ENCODE peak calls at places on chromosomes 3 and 15, in four cellular contexts. Q is GM12891, J is T1000, X is IMR-90. H is an unnamed sample.

GRCh38 chr3:134708025-134708597 is 57.3 kb upstream of the KY start:
- DNase-seq in Q (no peak), J (peak), X (peak), H (no peak)

GRCh38 chr3:126519506-126520455 is 2.2 kb upstream of the UROC1 start:
- DNase-seq in Q (no peak), J (no peak), X (no peak), H (no peak)

GRCh38 chr3:78838362-78838761 is 929.4 kb downstream of the ROBO1 start:
- DNase-seq in Q (no peak), J (no peak), X (no peak), H (no peak)

GRCh38 chr15:56883088-56883487 is 35.4 kb upstream of the TCF12 start:
- DNase-seq in Q (no peak), J (no peak), X (no peak), H (no peak)

GRCh38 chr3:49222002-49222401 is 50.6 kb downstream of the KLHDC8B start:
- DNase-seq in Q (no peak), J (no peak), X (no peak), H (no peak)

GRCh38 chr15:35281515-35281914 is 196.4 kb upstream of the NANOGP8 start:
- DNase-seq in Q (no peak), J (no peak), X (peak), H (no peak)

GRCh38 chr3:58989173-58989572 is 60.7 kb downstream of the CFAP20DC start:
- DNase-seq in Q (no peak), J (no peak), X (peak), H (no peak)

GRCh38 chr3:185935465-185936263 is 2.1 kb downstream of the TRA2B start:
- DNase-seq in Q (no peak), J (no peak), X (peak), H (no peak)

GRCh38 chr3:183224581-183224980 is 28.5 kb upstream of the B3GNT5 start:
- DNase-seq in Q (no peak), J (no peak), X (no peak), H (no peak)

GRCh38 chr3:135366816-135367215 is 571.8 kb downstream of the EPHB1 start:
- DNase-seq in Q (no peak), J (no peak), X (no peak), H (no peak)

GRCh38 chr3:44146073-44146472 is 95.6 kb upstream of the TOPAZ1 start:
- DNase-seq in Q (no peak), J (no peak), X (no peak), H (no peak)

GRCh38 chr3:58837141-58837862 is 170.7 kb upstream of the FAM3D start:
- DNase-seq in Q (no peak), J (no peak), X (peak), H (no peak)

GRCh38 chr15:45199136-45199810 is 11.5 kb upstream of the SHF start:
- DNase-seq in Q (no peak), J (no peak), X (no peak), H (peak)

GRCh38 chr3:54573922-54574321 is 353.9 kb downstream of the LRTM1 start:
- DNase-seq in Q (no peak), J (no peak), X (no peak), H (no peak)

GRCh38 chr15:70726753-70727152 is 36.6 kb downstream of the UACA start:
- DNase-seq in Q (no peak), J (no peak), X (peak), H (no peak)

GRCh38 chr3:61665121-61665520 is 103.8 kb downstream of the PTPRG start:
- DNase-seq in Q (no peak), J (no peak), X (no peak), H (no peak)

GRCh38 chr3:111577798-111578685 is 17.1 kb downstream of the ZBED2 start:
- DNase-seq in Q (no peak), J (peak), X (peak), H (no peak)